ENCODE peak calls at places on chromosomes 4 and X, in four cellular contexts. E, L, R and P are unnamed samples.

GRCh38 chr4:1369484-1370079 is 22.6 kb downstream of the UVSSA start:
- DNase-seq in E (no peak), L (no peak), R (no peak), P (no peak)

GRCh38 chr4:76060506-76060905 is 14.0 kb upstream of the ART3 start:
- DNase-seq in E (no peak), L (no peak), R (no peak), P (no peak)

GRCh38 chr4:153950100-153950979 is 161.5 kb upstream of the SFRP2 start:
- DNase-seq in E (peak), L (no peak), R (no peak), P (no peak)

GRCh38 chr4:52959545-52959944 is 97.4 kb downstream of the RASL11B start:
- DNase-seq in E (no peak), L (no peak), R (no peak), P (no peak)

GRCh38 chr4:173167793-173168395 is 717 bp upstream of the GALNT7 start:
- DNase-seq in E (no peak), L (no peak), R (peak), P (no peak)

GRCh38 chr4:145341381-145341780 is 140.3 kb upstream of the SMAD1 start:
- DNase-seq in E (no peak), L (no peak), R (no peak), P (no peak)

GRCh38 chr4:127959794-127960193 is 5.2 kb downstream of the MFSD8 start:
- DNase-seq in E (no peak), L (no peak), R (no peak), P (no peak)

GRCh38 chr4:38174811-38175210 is 214.6 kb downstream of the PTTG2 start:
- DNase-seq in E (no peak), L (no peak), R (no peak), P (no peak)

GRCh38 chr4:41360911-41361830 is 104.4 kb downstream of the UCHL1 start:
- DNase-seq in E (no peak), L (peak), R (no peak), P (no peak)

GRCh38 chr4:156971623-156972369 is at the start of gene PDGFC:
- DNase-seq in E (peak), L (peak), R (peak), P (no peak)

GRCh38 chr4:145482209-145483021 is 762 bp downstream of the SMAD1 start:
- DNase-seq in E (peak), L (peak), R (no peak), P (peak)

GRCh38 chr4:73683033-73683432 is 57.3 kb upstream of the CXCL8 start:
- DNase-seq in E (no peak), L (no peak), R (no peak), P (no peak)

GRCh38 chr4:17544205-17544604 is 29.2 kb downstream of the CLRN2 start:
- DNase-seq in E (peak), L (no peak), R (no peak), P (no peak)

GRCh38 chrX:8864151-8864550 is 63.0 kb upstream of the FAM9A start:
- DNase-seq in E (no peak), L (no peak), R (no peak), P (no peak)

GRCh38 chr4:36385951-36386561 is 104.6 kb downstream of the DTHD1 start:
- DNase-seq in E (no peak), L (no peak), R (no peak), P (peak)

GRCh38 chrX:123172874-123173273 is 11.2 kb upstream of the GRIA3 start:
- DNase-seq in E (no peak), L (no peak), R (no peak), P (no peak)

GRCh38 chr4:141905751-141906150 is 269.4 kb downstream of the IL15 start:
- DNase-seq in E (no peak), L (no peak), R (no peak), P (no peak)

GRCh38 chrX:98795636-98796035 is 1614.4 kb downstream of the PCDH19 start:
- DNase-seq in E (no peak), L (no peak), R (no peak), P (no peak)

GRCh38 chr4:94523617-94524016 is 71.9 kb downstream of the PDLIM5 start:
- DNase-seq in E (no peak), L (no peak), R (no peak), P (no peak)

GRCh38 chr4:165379662-165380061 is 854 bp downstream of the CPE start:
- DNase-seq in E (peak), L (peak), R (no peak), P (no peak)

GRCh38 chr4:152460488-152460887 is 75.4 kb downstream of the FBXW7 start:
- DNase-seq in E (peak), L (no peak), R (no peak), P (peak)

GRCh38 chrX:54999717-55000598 is at the start of gene APEX2:
- DNase-seq in E (peak), L (peak), R (peak), P (peak)

GRCh38 chr4:1234296-1234695 is 14.6 kb downstream of the CTBP1 start:
- DNase-seq in E (no peak), L (no peak), R (no peak), P (no peak)

GRCh38 chrX:154444001-154444754 is at the start of gene FAM50A:
- DNase-seq in E (no peak), L (peak), R (peak), P (no peak)

GRCh38 chr4:138225477-138225876 is 16.7 kb downstream of the SLC7A11 start:
- DNase-seq in E (no peak), L (no peak), R (no peak), P (no peak)

GRCh38 chr4:108830509-108831244 is 67.8 kb upstream of the ETNPPL start:
- DNase-seq in E (no peak), L (no peak), R (no peak), P (no peak)

GRCh38 chr4:123667496-123667895 is 270.9 kb downstream of the SPRY1 start:
- DNase-seq in E (no peak), L (no peak), R (no peak), P (no peak)

GRCh38 chrX:13711141-13711540 is 22.2 kb downstream of the RAB9A start:
- DNase-seq in E (no peak), L (no peak), R (no peak), P (no peak)

DNA sequence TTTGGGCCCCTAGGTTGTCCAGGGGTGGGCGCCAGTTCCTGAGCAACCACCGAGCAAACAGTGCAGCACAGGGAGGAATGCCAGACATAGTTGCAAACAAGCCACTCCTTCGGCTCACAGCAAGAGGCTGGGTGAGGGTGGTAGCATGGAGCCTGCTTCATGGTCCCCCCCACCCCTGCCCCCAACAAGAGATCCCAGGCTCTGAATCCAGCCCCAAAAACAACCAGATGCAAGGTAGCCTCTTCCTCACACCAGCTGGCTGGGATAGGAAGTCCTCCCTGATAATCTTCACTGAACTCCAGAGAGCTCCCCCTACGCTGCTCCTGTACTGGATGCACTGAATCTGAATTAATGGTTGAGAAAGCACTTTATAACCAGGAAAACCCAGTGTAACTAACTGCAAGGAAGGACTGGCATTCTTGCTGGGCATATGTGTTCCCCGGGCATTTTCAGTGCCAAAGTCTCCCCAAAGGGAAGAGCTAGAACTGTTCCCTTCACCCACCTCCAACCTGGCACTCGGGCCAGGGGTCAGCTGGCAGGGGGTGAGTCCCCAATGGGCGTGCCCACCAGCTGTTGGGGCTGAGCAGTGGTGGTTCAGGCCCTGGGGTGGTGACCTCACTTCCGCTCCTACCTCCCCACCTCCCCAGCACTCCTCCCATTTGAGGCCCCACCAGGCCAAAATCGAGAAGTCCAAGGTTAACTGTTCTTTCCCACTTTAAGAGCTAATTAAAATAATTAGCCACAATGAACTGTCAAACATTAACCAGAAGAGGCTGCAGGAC is 1.5 kb downstream of the ELF4 start:
- DNase-seq in E (peak), L (no peak), R (peak), P (no peak)
- H3K9ac ChIP-seq in E (no peak), L (no peak), R (peak), P (peak)

GRCh38 chr4:15665738-15666365 is 10.7 kb upstream of the FBXL5 start:
- DNase-seq in E (no peak), L (no peak), R (no peak), P (no peak)
- TF ChIP-seq HDAC2 in E (no peak), L (no peak), R (no peak), P (no peak)

DNA sequence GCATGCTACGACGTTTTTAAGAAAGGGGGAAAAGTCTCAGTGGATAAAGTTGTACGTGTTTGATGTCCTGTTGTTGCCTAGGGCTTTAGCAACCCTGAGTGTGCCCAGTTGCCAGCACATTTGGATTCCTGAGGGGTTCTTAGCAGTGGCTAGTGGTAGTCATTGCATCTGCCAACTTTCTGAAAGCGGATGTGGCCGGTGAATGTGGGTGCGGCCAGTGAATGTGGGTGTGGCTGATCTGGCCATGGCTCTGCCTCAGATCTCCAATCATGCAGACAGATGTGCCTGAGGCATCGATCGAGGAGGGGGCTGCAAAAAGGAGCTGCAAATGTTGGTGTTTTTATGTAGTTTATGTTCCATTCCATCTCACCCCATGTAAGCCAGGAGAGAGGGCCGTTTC is 41.5 kb upstream of the FAT1 start:
- DNase-seq in E (peak), L (peak), R (peak), P (no peak)
- H3K4me3 ChIP-seq in E (peak), L (no peak), R (no peak), P (no peak)

GRCh38 chr4:147866532-147867271 is 134.8 kb downstream of the ARHGAP10 start:
- DNase-seq in E (peak), L (peak), R (peak), P (peak)

GRCh38 chr4:147863808-147864472 is 132.1 kb downstream of the ARHGAP10 start:
- DNase-seq in E (no peak), L (no peak), R (no peak), P (no peak)

GRCh38 chr4:147864591-147864990 is 132.7 kb downstream of the ARHGAP10 start:
- DNase-seq in E (no peak), L (no peak), R (no peak), P (no peak)

GRCh38 chr4:147863111-147863747 is 131.3 kb downstream of the ARHGAP10 start:
- DNase-seq in E (no peak), L (no peak), R (no peak), P (no peak)

GRCh38 chr4:147865926-147866325 is 134.0 kb downstream of the ARHGAP10 start:
- DNase-seq in E (no peak), L (no peak), R (no peak), P (no peak)
- H3K9ac ChIP-seq in E (no peak), L (no peak), R (no peak), P (no peak)

GRCh38 chr4:184100297-184100885 is 117.3 kb downstream of the ENPP6 start:
- DNase-seq in E (no peak), L (peak), R (peak), P (no peak)
- TF ChIP-seq HDAC2 in E (no peak), L (no peak), R (no peak), P (no peak)

DNA sequence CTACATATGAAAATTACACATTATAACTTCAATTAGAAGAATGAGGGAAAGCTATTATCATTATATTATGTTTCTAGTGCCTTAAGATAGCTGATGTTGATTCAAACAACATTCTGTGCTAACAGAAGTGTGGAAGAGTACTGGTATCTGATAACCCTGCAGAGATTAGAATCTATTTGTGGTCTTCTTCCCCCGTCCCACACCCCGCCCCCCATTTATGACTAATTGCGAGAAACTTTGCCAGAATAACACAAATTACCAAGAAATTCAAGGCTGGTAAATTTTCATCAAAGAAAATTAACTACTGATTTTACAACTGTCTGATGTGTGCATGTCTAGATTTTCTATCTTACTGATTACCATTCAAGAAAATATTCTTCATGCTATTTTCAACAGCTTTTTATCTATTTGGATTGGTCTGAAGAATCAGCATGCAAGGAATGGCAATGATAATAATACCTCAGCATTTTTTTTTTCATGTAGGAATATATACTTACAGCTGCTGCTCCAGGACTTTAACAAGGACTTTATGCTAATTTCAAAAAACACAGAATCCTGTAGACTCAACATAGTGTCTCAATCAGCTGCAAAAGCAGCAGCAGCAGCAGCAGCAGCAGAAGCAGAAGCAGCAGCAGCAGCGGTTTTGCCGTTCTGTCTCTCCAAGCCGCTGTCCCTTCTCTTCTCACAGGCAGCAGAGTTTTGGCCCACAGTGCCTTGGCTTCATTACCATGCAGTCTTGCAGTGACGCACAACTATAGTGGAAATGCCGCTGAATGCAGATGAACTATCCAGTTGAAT is 126.7 kb downstream of the FRYL start:
- DNase-seq in E (no peak), L (no peak), R (no peak), P (no peak)
- H3K4me3 ChIP-seq in E (no peak), L (no peak), R (no peak), P (no peak)

GRCh38 chrX:24987731-24988130 is 28.0 kb downstream of the ARX start:
- DNase-seq in E (no peak), L (no peak), R (no peak), P (no peak)
- H3K9ac ChIP-seq in E (no peak), L (no peak), R (no peak), P (no peak)

GRCh38 chr4:23956601-23957364 is 66.9 kb upstream of the PPARGC1A start:
- DNase-seq in E (no peak), L (no peak), R (no peak), P (no peak)
- TF ChIP-seq HDAC2 in E (no peak), L (no peak), R (no peak), P (no peak)

DNA sequence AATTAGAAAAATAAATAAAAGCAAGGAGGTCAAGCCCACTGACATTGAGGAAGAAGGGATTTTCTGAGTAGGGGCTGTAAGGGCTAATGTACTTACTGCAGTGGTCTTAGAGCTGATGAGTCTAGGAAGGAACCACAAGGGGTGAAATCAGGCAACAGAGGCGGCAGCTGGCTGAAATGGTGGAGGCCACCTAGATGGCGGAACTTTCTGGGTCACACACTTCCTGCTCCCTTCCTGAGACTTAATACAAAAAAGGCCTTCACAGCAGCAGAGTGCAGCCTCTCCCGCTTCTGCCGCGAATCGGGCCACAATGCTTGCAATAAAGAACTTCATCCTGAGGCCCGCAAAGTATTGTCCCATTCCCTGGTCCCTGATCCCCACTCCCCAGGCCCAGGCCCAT is 15.4 kb downstream of the SNX12 start:
- DNase-seq in E (no peak), L (no peak), R (no peak), P (no peak)
- H3K4me3 ChIP-seq in E (no peak), L (peak), R (no peak), P (peak)

GRCh38 chr4:112523008-112523440 is 7.0 kb upstream of the NEUROG2 start:
- DNase-seq in E (no peak), L (peak), R (peak), P (no peak)
- H3K9ac ChIP-seq in E (no peak), L (no peak), R (no peak), P (peak)